ENCODE peak calls at places on chromosomes 11 and 22, in six cellular contexts. T, N, R, P, V and S are unnamed samples.

GRCh38 chr22:22703715-22704114 is 59.3 kb downstream of the GGTLC2 start:
- DNase-seq in R (no peak), T (no peak), N (no peak), V (no peak), P (peak; percentile 54), S (no peak)

GRCh38 chr11:27381238-27381666 is 18.2 kb upstream of the CCDC34 start:
- DNase-seq in N (no peak), V (no peak), R (no peak), T (no peak), P (no peak), S (no peak)

GRCh38 chr11:123233280-123233977 is 38.4 kb upstream of the CLMP start:
- DNase-seq in N (no peak), P (peak; percentile 56), V (no peak), T (no peak), R (peak; percentile 56), S (no peak)

GRCh38 chr11:45212566-45213315 is 66.3 kb downstream of the PRDM11 start:
- DNase-seq in T (no peak), V (no peak), R (no peak), P (no peak), N (peak; percentile 70), S (no peak)

GRCh38 chr11:112564228-112564955 is 303.7 kb upstream of the PLET1 start:
- DNase-seq in T (no peak), R (no peak), P (peak; percentile 95), N (no peak), V (no peak), S (no peak)

GRCh38 chr11:130847517-130847916 is 68.8 kb downstream of the SNX19 start:
- DNase-seq in N (no peak), V (peak; percentile 46), R (no peak), P (peak; percentile 77), T (no peak), S (peak; percentile 67)

GRCh38 chr11:132821027-132821426 is 711.3 kb downstream of the OPCML start:
- DNase-seq in V (no peak), T (no peak), N (no peak), P (peak; percentile 28), R (no peak), S (no peak)

GRCh38 chr11:116171271-116172140 is 601.3 kb downstream of the BUD13 start:
- DNase-seq in R (no peak), V (no peak), N (no peak), P (no peak), T (no peak), S (no peak)

GRCh38 chr11:40388097-40388818 is 1071.2 kb downstream of the LRRC4C start:
- DNase-seq in R (no peak), P (no peak), V (no peak), T (no peak), N (no peak), S (peak; percentile 13)

GRCh38 chr22:25210831-25211230 is 8.6 kb upstream of the CRYBB2 start:
- DNase-seq in N (no peak), V (no peak), R (no peak), T (no peak), P (no peak), S (no peak)

GRCh38 chr22:42321908-42322561 is 51.6 kb upstream of the TCF20 start:
- DNase-seq in P (peak; percentile 14), N (no peak), T (no peak), R (no peak), V (peak; percentile 96), S (no peak)